ENCODE peak calls at places on chromosomes 4 and X, in nine cellular contexts. G is EH; Q is left colon; Y is PC-3; U is left ventricle myocardium superior; J is hypothalamus; W is HFF-Myc; K is activated T-helper 9 cell treated with anti-CD3 and anti-CD28 coated beads, Interleukin-2, amount 50 U/mL, for 16 hours; A is activated CD8-positive, alpha-beta memory T cell treated with anti-CD3 and anti-CD28 coated beads for 24 hours. I is an unnamed sample.

GRCh38 chr4:130187587-130187986 is 1091.6 kb downstream of the C4orf33 start:
- DNase-seq in G (no peak), Q (no peak), Y (no peak), U (no peak), J (no peak), W (no peak), K (no peak), A (no peak), I (no peak)

GRCh38 chr4:182189107-182189878 is 53.9 kb upstream of the TENM3 start:
- DNase-seq in G (peak), Q (no peak), Y (peak), U (no peak), J (no peak), W (peak), K (no peak), A (no peak), I (no peak)

GRCh38 chr4:170849969-170850368 is 760.2 kb upstream of the AADAT start:
- DNase-seq in G (no peak), Q (no peak), Y (no peak), U (no peak), J (no peak), W (no peak), K (no peak), A (no peak), I (no peak)

GRCh38 chr4:100644150-100644549 is 126.3 kb upstream of the EMCN start:
- DNase-seq in G (no peak), Q (no peak), Y (no peak), U (no peak), J (no peak), W (no peak), K (no peak), A (no peak), I (no peak)

GRCh38 chr4:159248383-159249178 is 145.7 kb downstream of the RAPGEF2 start:
- DNase-seq in G (peak), Q (no peak), Y (no peak), U (no peak), J (no peak), W (no peak), K (no peak), A (no peak), I (no peak)

GRCh38 chrX:24100713-24101112 is 46.0 kb downstream of the EIF2S3 start:
- DNase-seq in G (peak), Q (no peak), Y (no peak), U (no peak), J (no peak), W (no peak), K (no peak), A (no peak), I (no peak)

GRCh38 chrX:71579136-71579989 is 1.1 kb downstream of the GCNA start:
- DNase-seq in G (no peak), Q (no peak), Y (no peak), U (no peak), J (no peak), W (no peak), K (no peak), A (no peak), I (no peak)

GRCh38 chrX:76657499-76657898 is 230.0 kb downstream of the MAGEE1 start:
- DNase-seq in G (no peak), Q (no peak), Y (no peak), U (no peak), J (no peak), W (no peak), K (no peak), A (no peak), I (no peak)

GRCh38 chr4:144709159-144709558 is 63.2 kb downstream of the HHIP start:
- DNase-seq in G (peak), Q (no peak), Y (peak), U (no peak), J (no peak), W (peak), K (no peak), A (no peak), I (no peak)

GRCh38 chr4:169039271-169039954 is 29.4 kb upstream of the CBR4 start:
- DNase-seq in G (no peak), Q (no peak), Y (no peak), U (no peak), J (no peak), W (no peak), K (no peak), A (no peak), I (no peak)

GRCh38 chrX:17859609-17860178 is 1.4 kb downstream of the RAI2 start:
- DNase-seq in G (no peak), Q (peak), Y (no peak), U (no peak), J (no peak), W (no peak), K (no peak), A (no peak), I (peak)

GRCh38 chr4:110472583-110473329 is 3.2 kb upstream of the ENPEP start:
- DNase-seq in G (no peak), Q (no peak), Y (no peak), U (no peak), J (no peak), W (no peak), K (no peak), A (no peak), I (no peak)

GRCh38 chr4:77190053-77190452 is 33.0 kb downstream of the CCNG2 start:
- DNase-seq in G (peak), Q (no peak), Y (peak), U (no peak), J (no peak), W (no peak), K (no peak), A (no peak), I (no peak)

GRCh38 chr4:6840062-6840976 is 57.8 kb downstream of the KIAA0232 start:
- DNase-seq in G (peak), Q (no peak), Y (no peak), U (no peak), J (no peak), W (peak), K (no peak), A (no peak), I (no peak)

GRCh38 chrX:133670394-133670793 is 255.1 kb upstream of the GPC4 start:
- DNase-seq in G (peak), Q (no peak), Y (peak), U (no peak), J (no peak), W (no peak), K (no peak), A (no peak), I (no peak)

GRCh38 chrX:123807825-123808416 is 51.9 kb upstream of the XIAP start:
- DNase-seq in G (peak), Q (no peak), Y (no peak), U (no peak), J (no peak), W (no peak), K (no peak), A (no peak), I (no peak)

GRCh38 chr4:142383800-142384470 is 462.2 kb downstream of the INPP4B start:
- DNase-seq in G (peak), Q (no peak), Y (no peak), U (no peak), J (no peak), W (no peak), K (no peak), A (no peak), I (no peak)

GRCh38 chr4:47704693-47705325 is 133.1 kb downstream of the CORIN start:
- DNase-seq in G (peak), Q (no peak), Y (peak), U (peak), J (no peak), W (no peak), K (no peak), A (no peak), I (no peak)

GRCh38 chr4:172791841-172792240 is 376.8 kb upstream of the GALNT7 start:
- DNase-seq in G (no peak), Q (no peak), Y (no peak), U (no peak), J (no peak), W (no peak), K (no peak), A (no peak), I (no peak)

GRCh38 chr4:7911044-7911578 is 28.6 kb downstream of the AFAP1 start:
- DNase-seq in G (peak), Q (no peak), Y (no peak), U (peak), J (no peak), W (no peak), K (no peak), A (no peak), I (no peak)